ENCODE peak calls at places on chromosomes 5 and 9, in seven cellular contexts. R is heart left ventricle; J is amygdala; N is AG10803; I is activated CD4-positive, alpha-beta T cell treated with anti-CD3 and anti-CD28 coated beads, Interleukin-2, amount 50 U/mL, for 1 hour; K is CD14-positive monocyte; C is PC-3. D is an unnamed sample.
A peak's percentile ranks its signal among the peaks of the same experiment; 100 is the strongest.

GRCh38 chr5:115355095-115355494 is 58.6 kb upstream of the CCDC112 start:
- DNase-seq in C (no peak), K (no peak), R (no peak), I (no peak), J (no peak), N (no peak), D (no peak)

GRCh38 chr5:150531686-150532085 is 23.8 kb downstream of the NDST1 start:
- DNase-seq in R (no peak), K (no peak), I (no peak), N (no peak), C (no peak), J (no peak), D (no peak)

GRCh38 chr5:138961711-138962110 is 86.6 kb upstream of the LRRTM2 start:
- DNase-seq in C (no peak), N (no peak), J (no peak), I (no peak), K (no peak), R (no peak), D (no peak)

GRCh38 chr9:120714846-120715231 is 569 bp upstream of the MEGF9 start:
- DNase-seq in K (no peak), R (no peak), J (no peak), I (no peak), C (no peak), N (no peak), D (no peak)

GRCh38 chr9:121154782-121155181 is 46.9 kb downstream of the RAB14 start:
- DNase-seq in N (no peak), J (no peak), C (peak; percentile 70), K (no peak), R (no peak), I (no peak), D (no peak)

GRCh38 chr5:112125910-112126309 is 293.2 kb downstream of the EPB41L4A start:
- DNase-seq in R (no peak), C (no peak), I (no peak), J (peak; percentile 0), N (peak; percentile 78), K (no peak), D (no peak)

GRCh38 chr5:79030663-79031480 is 38.6 kb downstream of the DMGDH start:
- DNase-seq in C (no peak), I (no peak), N (no peak), K (no peak), R (no peak), J (no peak), D (no peak)

GRCh38 chr5:435961-436640 is 6.9 kb upstream of the EXOC3 start:
- DNase-seq in C (peak; percentile 63), J (no peak), I (no peak), R (no peak), N (peak; percentile 39), K (peak; percentile 45), D (no peak)

GRCh38 chr5:169861934-169862333 is 118.4 kb downstream of the INSYN2B start:
- DNase-seq in I (no peak), K (no peak), J (no peak), N (peak; percentile 78), C (peak; percentile 79), R (no peak), D (no peak)

GRCh38 chr5:10233505-10233904 is 16.2 kb downstream of the ATPSCKMT start:
- DNase-seq in R (no peak), C (peak; percentile 95), I (no peak), N (peak; percentile 90), K (no peak), J (peak; percentile 38), D (no peak)

GRCh38 chr5:17190242-17190778 is 27.1 kb upstream of the BASP1 start:
- DNase-seq in K (no peak), C (peak; percentile 90), I (no peak), R (no peak), N (peak; percentile 78), J (no peak), D (no peak)

GRCh38 chr9:34035656-34036055 is 13.0 kb downstream of the UBAP2 start:
- DNase-seq in C (peak; percentile 3), J (no peak), R (no peak), N (no peak), I (no peak), K (no peak), D (no peak)

GRCh38 chr5:144230806-144231205 is 60.1 kb downstream of the KCTD16 start:
- DNase-seq in N (no peak), J (no peak), K (no peak), C (no peak), I (no peak), R (no peak), D (no peak)

GRCh38 chr5:5306696-5307095 is 115.8 kb upstream of the ICE1 start:
- DNase-seq in R (no peak), I (no peak), K (no peak), N (peak; percentile 87), J (no peak), C (peak; percentile 42), D (no peak)

GRCh38 chr5:148998174-148998797 is 64.6 kb downstream of the SH3TC2 start:
- DNase-seq in K (no peak), N (peak; percentile 70), J (no peak), R (no peak), I (no peak), C (peak; percentile 99), D (peak; percentile 13)

GRCh38 chr9:1049641-1050040 is 516 bp upstream of the DMRT2 start:
- DNase-seq in J (no peak), C (no peak), I (no peak), K (no peak), R (no peak), N (no peak), D (no peak)

GRCh38 chr9:80320480-80320879 is 748.7 kb downstream of the TLE4 start:
- DNase-seq in N (no peak), I (no peak), K (no peak), J (no peak), C (no peak), R (no peak), D (no peak)

GRCh38 chr9:121331992-121332685 is 37.9 kb downstream of the STOM start:
- DNase-seq in J (no peak), N (peak; percentile 79), R (no peak), I (no peak), C (peak; percentile 16), K (no peak), D (no peak)

GRCh38 chr9:127875306-127875966 is 2.0 kb downstream of the AK1 start:
- DNase-seq in I (no peak), C (no peak), J (no peak), R (no peak), N (peak; percentile 58), K (no peak), D (no peak)

GRCh38 chr9:137129089-137129455 is 9.9 kb upstream of the GRIN1 start:
- DNase-seq in J (no peak), I (no peak), K (no peak), C (no peak), R (no peak), N (peak; percentile 33), D (no peak)

GRCh38 chr5:88172847-88173758 is 95.5 kb downstream of the TMEM161B start:
- DNase-seq in R (no peak), C (no peak), N (no peak), J (no peak), K (no peak), I (no peak), D (no peak)

GRCh38 chr5:33146916-33147315 is 293.8 kb upstream of the TARS1 start:
- DNase-seq in C (peak; percentile 74), I (no peak), K (no peak), R (no peak), J (no peak), N (peak; percentile 33), D (no peak)

GRCh38 chr5:130471-131175 is 38.7 kb downstream of the PLEKHG4B start:
- DNase-seq in N (peak; percentile 92), K (no peak), R (no peak), C (no peak), I (no peak), J (no peak), D (no peak)

GRCh38 chr5:116495786-116496185 is 78.8 kb downstream of the SEMA6A start:
- DNase-seq in R (no peak), J (no peak), K (no peak), C (no peak), N (no peak), I (no peak), D (no peak)

GRCh38 chr5:93070938-93071337 is 510.1 kb downstream of the NR2F1-AS1 start:
- DNase-seq in J (no peak), K (no peak), N (no peak), R (no peak), I (no peak), C (peak; percentile 51), D (no peak)

GRCh38 chr5:80192507-80193241 is 63.2 kb downstream of the SERINC5 start:
- DNase-seq in R (peak; percentile 49), I (no peak), C (no peak), K (no peak), N (peak; percentile 63), J (no peak), D (peak; percentile 46)

GRCh38 chr5:108560581-108560980 is 178.7 kb upstream of the FBXL17 start:
- DNase-seq in K (no peak), N (peak; percentile 95), I (no peak), R (peak; percentile 49), J (no peak), C (peak; percentile 15), D (no peak)

GRCh38 chr5:99061299-99061698 is 132.5 kb upstream of the CHD1 start:
- DNase-seq in I (no peak), R (no peak), K (no peak), N (peak; percentile 24), J (no peak), C (no peak), D (no peak)

GRCh38 chr9:5529683-5530221 is 19.4 kb downstream of the PDCD1LG2 start:
- DNase-seq in C (peak; percentile 73), I (no peak), R (no peak), J (no peak), N (no peak), K (no peak), D (no peak)

GRCh38 chr9:75036793-75037192 is 8.7 kb upstream of the CARNMT1 start:
- DNase-seq in J (no peak), I (no peak), N (no peak), R (no peak), K (no peak), C (no peak), D (no peak)

GRCh38 chr5:43161244-43161643 is 30.8 kb upstream of the NIM1K start:
- DNase-seq in K (no peak), C (no peak), I (no peak), R (no peak), J (no peak), N (no peak), D (no peak)

GRCh38 chr5:122870219-122870856 is 24.9 kb downstream of the SNX24 start:
- DNase-seq in N (peak; percentile 64), I (no peak), R (no peak), K (no peak), C (no peak), J (no peak), D (no peak)

GRCh38 chr9:84669293-84670105 is at the start of gene NTRK2:
- DNase-seq in J (peak; percentile 78), C (no peak), N (no peak), R (peak; percentile 39), K (no peak), I (no peak), D (no peak)

GRCh38 chr9:117772960-117773359 is 68.8 kb downstream of the TLR4 start:
- DNase-seq in K (no peak), I (no peak), R (no peak), N (peak; percentile 70), C (no peak), J (no peak), D (no peak)